ENCODE peak calls at places on chromosome 17, in six cellular contexts. F is tibial artery, G is T-helper 9 cell, Q is kidney tubule cell, L is iPS-NIHi11, O is hypothalamus. P is an unnamed sample.
A peak's percentile ranks its signal among the peaks of the same experiment; 100 is the strongest.

GRCh38 chr17:1605681-1606351 is 22.8 kb downstream of the SLC43A2 start:
- DNase-seq in O (no peak), L (no peak), G (no peak), F (no peak), Q (peak; percentile 42), P (no peak)

GRCh38 chr17:7139400-7139799 is 24.8 kb upstream of the ASGR2 start:
- DNase-seq in O (no peak), G (no peak), Q (no peak), F (no peak), L (no peak), P (no peak)

GRCh38 chr17:18980682-18981384 is 23.7 kb downstream of the FAM83G start:
- DNase-seq in L (no peak), Q (peak; percentile 81), O (no peak), F (no peak), G (no peak), P (no peak)

GRCh38 chr17:64377769-64378282 is 12.8 kb downstream of the PECAM1 start:
- DNase-seq in F (no peak), Q (no peak), G (no peak), O (no peak), L (no peak), P (no peak)

GRCh38 chr17:64259436-64259835 is 3.6 kb downstream of the TEX2 start:
- DNase-seq in O (no peak), F (no peak), Q (peak; percentile 45), G (no peak), L (no peak), P (no peak)

GRCh38 chr17:4892499-4893221 is 6.7 kb upstream of the C17orf107 start:
- DNase-seq in L (peak; percentile 9), O (no peak), F (no peak), G (no peak), Q (no peak), P (no peak)

GRCh38 chr17:16255481-16255901 is 38.5 kb downstream of the PIGL start:
- DNase-seq in Q (no peak), L (peak; percentile 37), O (peak; percentile 30), G (no peak), F (peak; percentile 63), P (no peak)

GRCh38 chr17:75615301-75615700 is 17.9 kb upstream of the SMIM5 start:
- DNase-seq in F (no peak), Q (no peak), G (no peak), O (no peak), L (no peak), P (no peak)

GRCh38 chr17:51914613-51915012 is 243.9 kb downstream of the CA10 start:
- DNase-seq in F (no peak), L (no peak), Q (peak; percentile 14), O (no peak), G (no peak), P (no peak)

GRCh38 chr17:19549746-19550623 is 16.3 kb downstream of the SLC47A1 start:
- DNase-seq in L (no peak), O (no peak), F (no peak), Q (peak; percentile 43), G (no peak), P (no peak)

GRCh38 chr17:52604105-52604504 is 445.6 kb upstream of the CA10 start:
- DNase-seq in F (no peak), O (no peak), L (no peak), Q (peak; percentile 46), G (no peak), P (no peak)

GRCh38 chr17:19244796-19245195 is 7.6 kb downstream of the EPN2 start:
- DNase-seq in O (no peak), Q (no peak), G (no peak), L (no peak), F (no peak), P (no peak)

GRCh38 chr17:34782271-34782670 is 179.0 kb downstream of the CCT6B start:
- DNase-seq in O (no peak), Q (no peak), F (no peak), L (no peak), G (no peak), P (no peak)

GRCh38 chr17:33647976-33648375 is 354.9 kb upstream of the ASIC2 start:
- DNase-seq in L (peak; percentile 33), O (peak; percentile 25), Q (peak; percentile 37), G (no peak), F (no peak), P (no peak)

GRCh38 chr17:2701161-2701995 is 10.2 kb downstream of the CLUH start:
- DNase-seq in L (peak; percentile 8), O (no peak), Q (no peak), G (no peak), F (no peak), P (peak; percentile 10)

GRCh38 chr17:7308625-7309433 is 1.4 kb downstream of the EIF5A start:
- DNase-seq in Q (peak; percentile 85), G (peak; percentile 80), L (peak; percentile 74), O (peak; percentile 42), F (peak; percentile 80), P (peak; percentile 71)

GRCh38 chr17:46202482-46202881 is 9.3 kb upstream of the KANSL1 start:
- DNase-seq in Q (no peak), F (no peak), L (no peak), O (no peak), G (no peak), P (no peak)

GRCh38 chr17:18224428-18225120 is 861 bp upstream of the LLGL1 start:
- DNase-seq in O (no peak), L (peak; percentile 80), F (no peak), G (no peak), Q (no peak), P (peak; percentile 82)

GRCh38 chr17:48052956-48053757 is 5.0 kb downstream of the NFE2L1 start:
- DNase-seq in F (peak; percentile 88), L (no peak), Q (peak; percentile 57), G (no peak), O (peak; percentile 52), P (no peak)

GRCh38 chr17:67810464-67810863 is 14.8 kb upstream of the BPTF start:
- DNase-seq in G (no peak), F (no peak), Q (peak; percentile 54), O (no peak), L (no peak), P (no peak)

GRCh38 chr17:79620207-79621038 is 9.6 kb upstream of the RBFOX3 start:
- DNase-seq in L (no peak), G (no peak), Q (no peak), F (peak; percentile 10), O (no peak), P (peak; percentile 2)

GRCh38 chr17:77802811-77803220 is 155.7 kb upstream of the TNRC6C start:
- DNase-seq in L (peak; percentile 60), Q (peak; percentile 15), O (peak; percentile 14), G (no peak), F (peak; percentile 39), P (no peak)

GRCh38 chr17:2087597-2088211 is 32.8 kb downstream of the HIC1 start:
- DNase-seq in G (peak; percentile 17), O (no peak), L (no peak), F (peak; percentile 62), Q (no peak), P (no peak)

GRCh38 chr17:81251943-81252301 is 12.8 kb downstream of the NDUFAF8 start:
- DNase-seq in L (no peak), G (no peak), O (no peak), Q (no peak), F (no peak), P (no peak)

GRCh38 chr17:39352986-39353385 is 48.4 kb downstream of the FBXL20 start:
- DNase-seq in L (no peak), O (no peak), F (no peak), Q (no peak), G (no peak), P (no peak)

GRCh38 chr17:45451131-45451530 is 18.5 kb upstream of the ARHGAP27 start:
- DNase-seq in L (peak; percentile 42), O (no peak), F (no peak), G (no peak), Q (no peak), P (peak; percentile 44)

GRCh38 chr17:80695979-80696378 is 151.3 kb downstream of the RPTOR start:
- DNase-seq in G (no peak), Q (no peak), L (no peak), F (no peak), O (no peak), P (no peak)

GRCh38 chr17:37490022-37490587 is 414 bp downstream of the DUSP14 start:
- DNase-seq in Q (peak; percentile 64), L (peak; percentile 70), F (peak; percentile 53), G (peak; percentile 65), O (peak; percentile 70), P (peak; percentile 74)

GRCh38 chr17:17887752-17888304 is 51.0 kb upstream of the SREBF1 start:
- DNase-seq in Q (no peak), G (no peak), F (no peak), L (no peak), O (no peak), P (no peak)

GRCh38 chr17:70173646-70174045 is 4.3 kb downstream of the KCNJ2 start:
- DNase-seq in O (no peak), F (no peak), L (no peak), G (no peak), Q (no peak), P (no peak)

P was measured in WTC11.